ENCODE peak calls at places on chromosomes 5 and 9, in six cellular contexts. O is caudate nucleus; A is cardiac muscle cell; P is CD8-positive, alpha-beta memory T cell; C is CD4-positive, alpha-beta T cell; J is IMR-90. L is an unnamed sample.

GRCh38 chr5:115329475-115329874 is 33.0 kb upstream of the CCDC112 start:
- DNase-seq in J (no peak), O (no peak), P (no peak), A (no peak), C (no peak), L (no peak)

GRCh38 chr5:13704401-13704800 is 240.1 kb downstream of the DNAH5 start:
- DNase-seq in A (no peak), C (no peak), P (no peak), J (no peak), O (no peak), L (no peak)

GRCh38 chr5:149611327-149611726 is 30.0 kb downstream of the ARHGEF37 start:
- DNase-seq in O (no peak), J (peak; percentile 94), A (peak; percentile 76), C (no peak), P (no peak), L (no peak)

GRCh38 chr5:73515232-73515631 is 17.0 kb downstream of the BTF3 start:
- DNase-seq in J (no peak), C (no peak), A (no peak), P (no peak), O (no peak), L (no peak)

GRCh38 chr9:95452176-95452575 is 64.6 kb downstream of the PTCH1 start:
- DNase-seq in A (no peak), C (no peak), P (no peak), J (no peak), O (no peak), L (no peak)

GRCh38 chr9:87259543-87259942 is 238.1 kb upstream of the DAPK1 start:
- DNase-seq in O (no peak), A (no peak), J (no peak), P (no peak), C (no peak), L (no peak)

GRCh38 chr5:8685704-8686103 is 816.8 kb downstream of the MTRR start:
- DNase-seq in A (no peak), C (no peak), O (no peak), J (no peak), P (no peak), L (no peak)

GRCh38 chr5:166341708-166342329 is 1949.6 kb upstream of the WWC1 start:
- DNase-seq in C (no peak), J (no peak), P (no peak), A (no peak), O (no peak), L (no peak)

GRCh38 chr9:107487521-107488399 is 1.8 kb downstream of the KLF4 start:
- DNase-seq in O (no peak), A (peak; percentile 67), P (no peak), C (no peak), J (no peak), L (no peak)

GRCh38 chr9:127437497-127438264 is 13.5 kb downstream of the ZNF79 start:
- DNase-seq in A (no peak), J (no peak), C (no peak), O (no peak), P (peak; percentile 65), L (peak; percentile 50)

GRCh38 chr9:98010450-98010849 is 27.3 kb downstream of the ANP32B start:
- DNase-seq in A (peak; percentile 49), O (no peak), P (no peak), C (no peak), J (peak; percentile 64), L (no peak)

GRCh38 chr5:170293273-170293672 is 4.3 kb downstream of the LCP2 start:
- DNase-seq in A (no peak), C (no peak), P (peak; percentile 78), J (no peak), O (no peak), L (peak; percentile 52)

GRCh38 chr5:180098991-180099732 is 27.6 kb upstream of the RNF130 start:
- DNase-seq in A (no peak), J (no peak), P (no peak), C (no peak), O (no peak), L (no peak)

GRCh38 chr9:135879619-135880018 is 27.7 kb downstream of the CAMSAP1 start:
- DNase-seq in O (no peak), P (no peak), C (no peak), A (no peak), J (no peak), L (no peak)

GRCh38 chr9:137551656-137552534 is at the start of gene MRPL41:
- DNase-seq in C (peak; percentile 79), A (peak; percentile 92), O (peak; percentile 81), J (peak; percentile 68), P (peak; percentile 90), L (peak; percentile 84)

GRCh38 chr5:82351754-82352145 is 73.6 kb upstream of the RPS23 start:
- DNase-seq in A (peak; percentile 87), P (no peak), J (peak; percentile 89), C (no peak), O (no peak), L (peak; percentile 53)
- H3K27ac ChIP-seq in A (peak overlapping the region; percentile 31), P (no peak overlapping the region), J (no peak overlapping the region), C (no peak overlapping the region), O (no peak overlapping the region), L (no peak overlapping the region)

GRCh38 chr5:136114406-136115132 is 18.1 kb upstream of the SMAD5 start:
- DNase-seq in O (no peak), A (no peak), C (no peak), J (no peak), P (no peak), L (no peak)
- H3K27ac ChIP-seq in O (no peak overlapping the region), A (no peak overlapping the region), C (no peak overlapping the region), J (no peak overlapping the region), P (no peak overlapping the region), L (no peak overlapping the region)

GRCh38 chr5:139133237-139133636 is 64.9 kb downstream of the SIL1 start:
- DNase-seq in P (no peak), O (no peak), A (no peak), J (no peak), C (no peak), L (no peak)

GRCh38 chr5:139132515-139132914 is 65.7 kb downstream of the SIL1 start:
- DNase-seq in A (no peak), C (no peak), J (no peak), P (no peak), O (no peak), L (no peak)

GRCh38 chr5:139130217-139130616 is 68.0 kb downstream of the SIL1 start:
- DNase-seq in A (no peak), C (no peak), O (no peak), J (no peak), P (no peak), L (no peak)

GRCh38 chr5:139131062-139131856 is 66.9 kb downstream of the SIL1 start:
- DNase-seq in C (no peak), A (peak; percentile 63), O (peak; percentile 68), J (peak; percentile 39), P (no peak), L (no peak)

GRCh38 chr5:139131881-139132480 is 66.2 kb downstream of the SIL1 start:
- DNase-seq in P (no peak), C (no peak), J (peak; percentile 16), O (no peak), A (peak; percentile 27), L (no peak)
- H3K27ac ChIP-seq in P (no peak overlapping the region), C (no peak overlapping the region), J (no peak overlapping the region), O (peak overlapping the region; percentile 89), A (peak overlapping the region; percentile 92), L (no peak overlapping the region)

GRCh38 chr5:52840286-52841050 is 52.8 kb downstream of the ITGA1 start:
- DNase-seq in A (peak; percentile 58), C (no peak), P (no peak), O (no peak), J (peak; percentile 59), L (no peak)

GRCh38 chr5:52839285-52839684 is 51.6 kb downstream of the ITGA1 start:
- DNase-seq in P (no peak), J (no peak), A (no peak), C (no peak), O (no peak), L (no peak)

GRCh38 chr5:52837068-52837467 is 49.4 kb downstream of the ITGA1 start:
- DNase-seq in P (no peak), C (no peak), J (peak; percentile 73), O (no peak), A (peak; percentile 76), L (no peak)

GRCh38 chr5:52837591-52838001 is 49.9 kb downstream of the ITGA1 start:
- DNase-seq in C (no peak), P (no peak), A (peak; percentile 35), O (no peak), J (peak; percentile 64), L (no peak)

GRCh38 chr5:52838306-52839015 is 50.7 kb downstream of the ITGA1 start:
- DNase-seq in C (no peak), A (no peak), P (no peak), O (no peak), J (peak; percentile 76), L (no peak)
- H3K27ac ChIP-seq in C (no peak overlapping the region), A (no peak overlapping the region), P (no peak overlapping the region), O (no peak overlapping the region), J (peak overlapping the region; percentile 97), L (no peak overlapping the region)

DNA sequence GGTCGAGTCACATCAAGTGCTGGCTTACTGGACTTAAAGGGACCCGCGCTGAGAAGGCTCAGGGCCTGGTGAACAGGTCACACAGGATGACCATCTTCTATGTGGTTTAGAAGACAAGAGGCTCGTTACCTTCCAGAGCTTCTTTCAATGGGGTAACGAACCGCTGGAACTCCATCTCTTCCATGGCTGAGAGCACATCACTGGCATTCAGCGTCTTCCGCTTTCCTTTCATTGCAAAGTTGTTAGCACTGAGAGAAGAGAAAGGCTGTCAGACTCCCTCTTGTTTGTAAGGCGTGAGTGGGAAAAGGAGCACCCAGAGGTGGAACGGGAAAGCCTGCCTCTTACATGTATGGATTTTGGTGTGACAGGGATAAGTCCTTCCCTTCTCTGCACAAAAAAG is 994 bp downstream of the POLE3 start:
- DNase-seq in C (no peak), P (no peak), A (no peak), J (no peak), O (no peak), L (no peak)
- H3K27ac ChIP-seq in C (peak overlapping the region; percentile 74), P (peak overlapping the region; percentile 91), A (peak overlapping the region; percentile 97), J (peak overlapping the region; percentile 94), O (no peak overlapping the region), L (peak overlapping the region; percentile 84)

DNA sequence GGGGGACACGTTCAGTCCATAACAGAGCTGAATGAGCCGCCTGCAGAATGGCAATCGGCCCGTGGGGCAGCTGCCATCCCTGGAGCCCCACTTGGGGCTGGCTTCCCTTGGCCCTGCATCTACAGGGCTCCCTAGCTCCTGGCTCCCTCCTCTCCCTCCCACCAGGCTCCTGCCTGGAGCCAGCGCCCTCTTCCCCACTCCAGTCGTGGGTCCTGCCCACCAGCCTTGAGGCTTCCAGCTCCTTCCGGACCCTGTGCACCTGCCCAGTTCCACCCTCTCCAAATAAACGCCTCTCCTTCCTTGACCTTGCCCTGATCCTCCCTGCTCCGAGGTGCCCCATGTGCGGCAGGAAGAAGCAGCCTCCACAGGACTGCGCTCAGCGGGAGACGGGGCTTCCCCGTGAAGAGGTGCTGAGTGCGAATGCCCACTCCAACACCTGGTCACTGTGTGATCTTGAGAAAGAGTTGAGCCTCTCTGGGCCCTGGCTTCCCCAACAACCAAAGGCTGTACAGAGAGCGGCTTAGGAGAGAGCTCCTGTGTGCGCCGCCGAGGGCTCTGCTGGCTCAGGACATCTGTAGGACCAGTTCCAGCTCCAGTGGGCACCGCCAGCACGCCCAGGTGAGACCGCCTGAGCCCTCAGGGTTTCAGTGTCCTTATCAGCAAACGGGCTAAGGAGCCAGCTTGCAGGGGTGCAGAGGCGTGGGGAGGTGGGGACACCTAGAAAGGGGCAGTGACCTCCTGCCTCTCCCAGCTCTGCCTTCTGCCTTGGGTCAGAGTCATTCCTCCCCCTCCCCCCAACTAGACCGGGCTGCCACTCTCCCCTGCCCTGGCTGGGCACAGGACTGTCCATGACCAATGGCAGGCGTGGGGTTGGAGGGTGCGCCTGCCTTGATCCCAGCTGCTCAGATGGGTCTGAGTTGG is 12.1 kb downstream of the C9orf50 start:
- DNase-seq in P (no peak), J (no peak), A (no peak), O (no peak), C (no peak), L (no peak)
- H3K27ac ChIP-seq in P (no peak overlapping the region), J (no peak overlapping the region), A (peak overlapping the region; percentile 47), O (no peak overlapping the region), C (no peak overlapping the region), L (peak overlapping the region; percentile 12)